ENCODE peak calls at places on chromosomes 16 and 17, in eight cellular contexts. T is iPS DF 6.9; D is stimulated activated CD8-positive, alpha-beta memory T cell treated with anti-CD3 and anti-CD28 coated beads, Interleukin-4, amount 100 ng/mL, for 1 hour; K is PC-9; O is GM18507; M is activated naive CD4-positive, alpha-beta T cell; X is cerebellar nuclear complex; V is HEK293T. R is an unnamed sample.

GRCh38 chr17:57033296-57033695 is 51.8 kb upstream of the AKAP1 start:
- DNase-seq in M (no peak), T (no peak), D (no peak), V (no peak), O (no peak), X (no peak), K (peak), R (no peak)

GRCh38 chr17:65743313-65743665 is 181.8 kb upstream of the AXIN2 start:
- DNase-seq in D (no peak), M (no peak), X (no peak), T (no peak), O (no peak), V (no peak), K (no peak), R (no peak)

GRCh38 chr16:58013201-58013956 is 12.2 kb downstream of the USB1 start:
- DNase-seq in T (no peak), D (no peak), O (no peak), M (no peak), X (no peak), V (no peak), K (no peak), R (no peak)

GRCh38 chr16:70419384-70420327 is 19.2 kb downstream of the ST3GAL2 start:
- DNase-seq in X (no peak), K (no peak), V (no peak), D (no peak), O (no peak), T (no peak), M (no peak), R (no peak)

GRCh38 chr16:69937465-69937951 is 13.6 kb upstream of the CLEC18A start:
- DNase-seq in V (peak), T (no peak), O (no peak), K (no peak), X (no peak), D (no peak), M (no peak), R (no peak)

GRCh38 chr17:1736348-1737281 is 6.1 kb upstream of the SERPINF2 start:
- DNase-seq in K (no peak), V (no peak), D (no peak), X (no peak), M (no peak), O (peak), T (no peak), R (no peak)

GRCh38 chr17:8799001-8799850 is at the start of gene MFSD6L:
- DNase-seq in M (no peak), O (no peak), T (no peak), D (no peak), X (no peak), V (no peak), K (no peak), R (no peak)

GRCh38 chr17:43552229-43552837 is 6.2 kb upstream of the ETV4 start:
- DNase-seq in T (no peak), K (no peak), O (no peak), D (no peak), V (no peak), X (no peak), M (no peak), R (no peak)

GRCh38 chr17:56431736-56432135 is 161.8 kb upstream of the NOG start:
- DNase-seq in V (no peak), X (no peak), M (no peak), O (no peak), K (no peak), D (no peak), T (no peak), R (no peak)

GRCh38 chr17:69575346-69575761 is 160.9 kb downstream of the MAP2K6 start:
- DNase-seq in T (no peak), O (no peak), D (no peak), K (peak), V (no peak), M (no peak), X (no peak), R (no peak)

GRCh38 chr17:8875957-8876356 is 8.5 kb upstream of the PIK3R6 start:
- DNase-seq in T (no peak), V (no peak), O (no peak), M (no peak), K (no peak), X (no peak), D (no peak), R (no peak)

GRCh38 chr17:40542562-40543411 is 22.5 kb downstream of the CCR7 start:
- DNase-seq in M (no peak), V (no peak), K (no peak), O (no peak), X (no peak), D (no peak), T (no peak), R (no peak)

GRCh38 chr17:31695456-31696090 is 163.5 kb downstream of the COPRS start:
- DNase-seq in O (no peak), M (no peak), T (no peak), K (no peak), X (no peak), D (no peak), V (no peak), R (no peak)

GRCh38 chr16:89890200-89890599 is 16.8 kb downstream of the TCF25 start:
- DNase-seq in V (no peak), M (no peak), T (no peak), K (no peak), O (no peak), D (no peak), X (no peak), R (no peak)

GRCh38 chr16:81006472-81007311 is at the start of the genes CENPN and CMC2:
- DNase-seq in M (peak), O (peak), X (peak), T (peak), K (peak), D (peak), V (peak), R (peak)

GRCh38 chr16:22373662-22374310 is 633 bp downstream of the CDR2 start:
- DNase-seq in M (peak), O (no peak), K (no peak), D (no peak), X (no peak), V (peak), T (no peak), R (peak)

GRCh38 chr16:80899804-80900592 is 95.6 kb upstream of the CDYL2 start:
- DNase-seq in M (no peak), T (no peak), O (no peak), V (no peak), X (no peak), D (no peak), K (no peak), R (no peak)

GRCh38 chr17:50328926-50329325 is 17.0 kb upstream of the XYLT2 start:
- DNase-seq in K (no peak), O (no peak), T (no peak), D (no peak), M (no peak), V (no peak), X (no peak), R (no peak)

GRCh38 chr17:57740225-57740528 is 4.9 kb downstream of the CCDC182 start:
- DNase-seq in X (no peak), K (no peak), M (no peak), T (no peak), V (no peak), O (no peak), D (no peak), R (no peak)

GRCh38 chr16:2976673-2977072 is 3.6 kb downstream of the PKMYT1 start:
- DNase-seq in T (no peak), K (no peak), D (no peak), M (no peak), O (no peak), V (no peak), X (no peak), R (no peak)

GRCh38 chr16:66275795-66276428 is 90.6 kb upstream of the CDH5 start:
- DNase-seq in V (peak), X (no peak), D (no peak), M (no peak), T (peak), K (peak), O (peak), R (no peak)

GRCh38 chr16:13322357-13322756 is 421.0 kb downstream of the SHISA9 start:
- DNase-seq in V (no peak), D (no peak), M (no peak), O (no peak), K (no peak), T (no peak), X (no peak), R (no peak)

GRCh38 chr17:75848523-75849303 is 4.5 kb upstream of the UNC13D start:
- DNase-seq in T (no peak), D (peak), K (peak), O (no peak), M (peak), V (peak), X (no peak), R (peak)

GRCh38 chr16:48279199-48279598 is 31.9 kb upstream of the ABCC11 start:
- DNase-seq in K (no peak), D (no peak), M (no peak), T (no peak), X (no peak), O (no peak), V (peak), R (no peak)

GRCh38 chr16:86426243-86426642 is 84.1 kb upstream of the FOXF1 start:
- DNase-seq in D (no peak), K (no peak), V (no peak), O (no peak), M (no peak), X (no peak), T (no peak), R (no peak)

GRCh38 chr16:87206646-87207451 is 110.3 kb downstream of the C16orf95 start:
- DNase-seq in O (no peak), V (no peak), M (no peak), T (no peak), X (no peak), K (peak), D (no peak), R (no peak)

GRCh38 chr17:39579318-39580081 is 28.2 kb downstream of the NEUROD2 start:
- DNase-seq in M (no peak), V (no peak), K (no peak), O (no peak), D (no peak), X (no peak), T (no peak), R (peak)

GRCh38 chr16:28863929-28864886 is 565 bp downstream of the SH2B1 start:
- DNase-seq in K (no peak), D (no peak), X (no peak), T (no peak), V (no peak), O (no peak), M (no peak), R (no peak)

GRCh38 chr17:10265100-10265810 is 66.8 kb upstream of the GAS7 start:
- DNase-seq in T (no peak), D (no peak), O (no peak), V (no peak), M (no peak), X (no peak), K (no peak), R (no peak)

GRCh38 chr17:17108681-17109049 is 66.4 kb downstream of the MPRIP start:
- DNase-seq in X (no peak), T (no peak), O (no peak), V (no peak), D (no peak), M (no peak), K (no peak), R (no peak)

GRCh38 chr17:12180644-12181261 is 160.1 kb downstream of the MAP2K4 start:
- DNase-seq in T (peak), V (peak), M (no peak), X (no peak), O (no peak), K (peak), D (no peak), R (peak)

GRCh38 chr16:21952040-21952792 is 945 bp upstream of the UQCRC2 start:
- DNase-seq in V (peak), X (no peak), M (peak), K (peak), D (peak), T (peak), O (peak), R (peak)

GRCh38 chr16:71894229-71894920 is 956 bp upstream of the IST1 start:
- DNase-seq in K (peak), D (no peak), O (no peak), M (peak), X (no peak), V (peak), T (no peak), R (peak)

GRCh38 chr17:18226284-18226945 is 980 bp downstream of the LLGL1 start:
- DNase-seq in K (no peak), M (no peak), T (no peak), O (no peak), X (no peak), V (no peak), D (no peak), R (no peak)

GRCh38 chr16:25033852-25034251 is 18.7 kb upstream of the ARHGAP17 start:
- DNase-seq in D (no peak), O (no peak), X (no peak), M (no peak), T (no peak), V (no peak), K (no peak), R (no peak)